ENCODE peak calls at places on chromosome 22, in six cellular contexts. N is PC-9; I is cardiac muscle cell; X is activated CD4-positive, alpha-beta T cell treated with anti-CD3 and anti-CD28 coated beads, Interleukin-2, amount 50 U/mL, for 1 hour; K is RWPE1; Q is activated effector memory CD4-positive, alpha-beta T cell treated with Interleukin-2 at 50 U/mL for 16 hours. W is an unnamed sample.

GRCh38 chr22:45887202-45888131 is 89.5 kb downstream of the WNT7B start:
- DNase-seq in N (peak), I (no peak), X (no peak), K (peak), Q (no peak), W (no peak)

GRCh38 chr22:39244073-39244495 is 698 bp downstream of the PDGFB start:
- DNase-seq in N (peak), I (no peak), X (no peak), K (no peak), Q (peak), W (no peak)

GRCh38 chr22:29668681-29669080 is 51.1 kb upstream of the CABP7 start:
- DNase-seq in N (no peak), I (no peak), X (no peak), K (no peak), Q (no peak), W (no peak)

GRCh38 chr22:44567846-44568493 is 69.9 kb upstream of the RTL6 start:
- DNase-seq in N (no peak), I (peak), X (peak), K (no peak), Q (peak), W (no peak)

GRCh38 chr22:30245985-30246901 is at the start of gene LIF:
- DNase-seq in N (no peak), I (peak), X (peak), K (peak), Q (peak), W (no peak)

GRCh38 chr22:36610056-36610455 is 81.1 kb upstream of the EIF3D start:
- DNase-seq in N (no peak), I (no peak), X (no peak), K (no peak), Q (no peak), W (no peak)

GRCh38 chr22:23245045-23245798 is 64.9 kb downstream of the BCR start:
- DNase-seq in N (peak), I (no peak), X (no peak), K (peak), Q (no peak), W (no peak)

GRCh38 chr22:30695351-30695762 is 683 bp downstream of the OSBP2 start:
- DNase-seq in N (no peak), I (no peak), X (no peak), K (no peak), Q (no peak), W (no peak)

GRCh38 chr22:35539910-35540599 is 576 bp upstream of the RASD2 start:
- DNase-seq in N (peak), I (peak), X (peak), K (peak), Q (peak), W (no peak)

GRCh38 chr22:49966041-49966715 is 5.6 kb downstream of the PIM3 start:
- DNase-seq in N (no peak), I (no peak), X (no peak), K (no peak), Q (no peak), W (no peak)

GRCh38 chr22:31639640-31640039 is 22.4 kb downstream of the PISD start:
- DNase-seq in N (peak), I (no peak), X (no peak), K (no peak), Q (no peak), W (no peak)

GRCh38 chr22:46293591-46294260 is 2.9 kb upstream of the GTSE1 start:
- DNase-seq in N (no peak), I (no peak), X (no peak), K (no peak), Q (no peak), W (peak)

GRCh38 chr22:30000566-30000965 is 79.7 kb upstream of the HORMAD2 start:
- DNase-seq in N (no peak), I (no peak), X (no peak), K (no peak), Q (no peak), W (no peak)

GRCh38 chr22:28600546-28601143 is 79.0 kb downstream of the TTC28 start:
- DNase-seq in N (no peak), I (peak), X (no peak), K (peak), Q (no peak), W (peak)

GRCh38 chr22:18091916-18092526 is 14.2 kb downstream of the PEX26 start:
- DNase-seq in N (no peak), I (peak), X (peak), K (no peak), Q (peak), W (no peak)

GRCh38 chr22:45785458-45785857 is 113.8 kb downstream of the ATXN10 start:
- DNase-seq in N (peak), I (no peak), X (no peak), K (peak), Q (no peak), W (no peak)

GRCh38 chr22:22884888-22885840 is 2.5 kb upstream of the IGLL5 start:
- DNase-seq in N (no peak), I (no peak), X (no peak), K (no peak), Q (no peak), W (no peak)

GRCh38 chr22:39567135-39567946 is 3.2 kb upstream of the CACNA1I start:
- DNase-seq in N (no peak), I (no peak), X (peak), K (no peak), Q (peak), W (no peak)

GRCh38 chr22:39428597-39429071 is 28.2 kb upstream of the MGAT3 start:
- DNase-seq in N (peak), I (no peak), X (no peak), K (no peak), Q (no peak), W (no peak)

GRCh38 chr22:17782158-17782557 is 7.9 kb upstream of the BID start:
- DNase-seq in N (no peak), I (no peak), X (no peak), K (no peak), Q (no peak), W (no peak)

GRCh38 chr22:25232301-25232700 is 12.9 kb downstream of the CRYBB2 start:
- DNase-seq in N (no peak), I (peak), X (no peak), K (peak), Q (no peak), W (no peak)

GRCh38 chr22:35651085-35651484 is 2.8 kb downstream of the APOL6 start:
- DNase-seq in N (no peak), I (no peak), X (no peak), K (no peak), Q (no peak), W (no peak)

GRCh38 chr22:35335468-35335867 is 35.8 kb downstream of the TOM1 start:
- DNase-seq in N (peak), I (no peak), X (no peak), K (no peak), Q (no peak), W (no peak)

GRCh38 chr22:35258144-35258988 is 1.1 kb downstream of the HMGXB4 start:
- DNase-seq in N (no peak), I (peak), X (no peak), K (peak), Q (no peak), W (no peak)

GRCh38 chr22:25485626-25486545 is 78.6 kb upstream of the GRK3 start:
- DNase-seq in N (no peak), I (no peak), X (no peak), K (no peak), Q (no peak), W (no peak)

GRCh38 chr22:47173535-47174021 is 411.1 kb downstream of the TBC1D22A start:
- DNase-seq in N (no peak), I (no peak), X (no peak), K (no peak), Q (no peak), W (no peak)

GRCh38 chr22:24106385-24107381 is 74.6 kb upstream of the SUSD2 start:
- DNase-seq in N (no peak), I (no peak), X (peak), K (no peak), Q (peak), W (no peak)

GRCh38 chr22:37525746-37526350 is 6.6 kb upstream of the CARD10 start:
- DNase-seq in N (peak), I (no peak), X (no peak), K (no peak), Q (no peak), W (no peak)

GRCh38 chr22:24427500-24428164 is at the start of gene ADORA2A:
- DNase-seq in N (no peak), I (no peak), X (peak), K (no peak), Q (peak), W (no peak)

GRCh38 chr22:38314992-38315800 is 2.0 kb downstream of the CSNK1E start:
- DNase-seq in N (peak), I (peak), X (no peak), K (no peak), Q (no peak), W (no peak)

GRCh38 chr22:32545801-32546200 is 71.2 kb downstream of the FBXO7 start:
- DNase-seq in N (no peak), I (peak), X (no peak), K (no peak), Q (no peak), W (no peak)

GRCh38 chr22:19375435-19375834 is 56.1 kb downstream of the HIRA start:
- DNase-seq in N (no peak), I (no peak), X (no peak), K (no peak), Q (no peak), W (no peak)

GRCh38 chr22:36184433-36185035 is 17.1 kb downstream of the APOL4 start:
- DNase-seq in N (no peak), I (peak), X (no peak), K (no peak), Q (no peak), W (no peak)

GRCh38 chr22:47284360-47284759 is 521.9 kb downstream of the TBC1D22A start:
- DNase-seq in N (no peak), I (no peak), X (no peak), K (no peak), Q (no peak), W (no peak)

GRCh38 chr22:20422271-20422958 is 15.2 kb downstream of the SCARF2 start:
- DNase-seq in N (no peak), I (peak), X (no peak), K (no peak), Q (no peak), W (no peak)

GRCh38 chr22:25334091-25334490 is 114.7 kb downstream of the CRYBB2 start:
- DNase-seq in N (no peak), I (peak), X (peak), K (no peak), Q (no peak), W (no peak)